ENCODE peak calls at places on chromosomes 16 and 17, in four cellular contexts. One of them, this sample, is unnamed. For H3K4me1, the result is how much of the 10 kb centered on the place peaks cover.

GRCh38 chr17:13204607-13205237 is 186.9 kb upstream of the ELAC2 start:
- DNase-seq in cardiac muscle cell: no peak
- DNase-seq in thoracic aorta: no peak
- DNase-seq in tibial nerve: no peak
- DNase-seq in this sample: no peak

GRCh38 chr17:75371339-75371738 is 34.1 kb downstream of the GRB2 start:
- DNase-seq in tibial nerve: no peak
- DNase-seq in cardiac muscle cell: no peak
- DNase-seq in thoracic aorta: no peak
- DNase-seq in this sample: no peak

GRCh38 chr16:75593825-75594820 is 27.9 kb downstream of the GABARAPL2 start:
- DNase-seq in tibial nerve: no peak
- DNase-seq in thoracic aorta: no peak
- DNase-seq in cardiac muscle cell: peak
- DNase-seq in this sample: no peak

GRCh38 chr17:30788918-30789317 is 35.6 kb downstream of the CRLF3 start:
- DNase-seq in tibial nerve: no peak
- DNase-seq in cardiac muscle cell: no peak
- DNase-seq in thoracic aorta: no peak
- DNase-seq in this sample: no peak

GRCh38 chr17:68686108-68686988 is 85.2 kb upstream of the FAM20A start:
- DNase-seq in cardiac muscle cell: no peak
- DNase-seq in tibial nerve: no peak
- DNase-seq in thoracic aorta: no peak
- DNase-seq in this sample: no peak

GRCh38 chr17:50033316-50033715 is 22.6 kb upstream of the ITGA3 start:
- DNase-seq in thoracic aorta: no peak
- DNase-seq in tibial nerve: no peak
- DNase-seq in cardiac muscle cell: peak
- DNase-seq in this sample: no peak

GRCh38 chr17:3603870-3604259 is 5.3 kb downstream of the TRPV1 start:
- DNase-seq in tibial nerve: no peak
- DNase-seq in cardiac muscle cell: no peak
- DNase-seq in thoracic aorta: no peak
- DNase-seq in this sample: no peak

GRCh38 chr17:2401426-2402221 is 764 bp upstream of the MNT start:
- DNase-seq in thoracic aorta: peak
- DNase-seq in cardiac muscle cell: peak
- DNase-seq in tibial nerve: peak
- DNase-seq in this sample: peak

GRCh38 chr17:77609553-77610517 is 348.7 kb upstream of the TNRC6C start:
- DNase-seq in cardiac muscle cell: no peak
- DNase-seq in tibial nerve: no peak
- DNase-seq in thoracic aorta: no peak
- DNase-seq in this sample: no peak

GRCh38 chr16:82368041-82368440 is 198.0 kb upstream of the MPHOSPH6 start:
- DNase-seq in thoracic aorta: no peak
- DNase-seq in tibial nerve: no peak
- DNase-seq in cardiac muscle cell: peak
- DNase-seq in this sample: peak

GRCh38 chr16:3401719-3402397 is 843 bp downstream of the ZNF174 start:
- DNase-seq in thoracic aorta: no peak
- DNase-seq in cardiac muscle cell: peak
- DNase-seq in tibial nerve: no peak
- DNase-seq in this sample: no peak

GRCh38 chr17:44381810-44382209 is 7.6 kb downstream of the ITGA2B start:
- DNase-seq in thoracic aorta: no peak
- DNase-seq in tibial nerve: no peak
- DNase-seq in cardiac muscle cell: no peak
- DNase-seq in this sample: no peak

GRCh38 chr16:73713817-73714495 is 582.7 kb upstream of the PSMD7 start:
- DNase-seq in thoracic aorta: no peak
- DNase-seq in tibial nerve: no peak
- DNase-seq in cardiac muscle cell: peak
- DNase-seq in this sample: peak

GRCh38 chr16:15509051-15509592 is 74.7 kb downstream of the BMERB1 start:
- DNase-seq in cardiac muscle cell: no peak
- DNase-seq in tibial nerve: no peak
- DNase-seq in thoracic aorta: no peak
- DNase-seq in this sample: no peak

GRCh38 chr16:6021544-6021943 is 923.9 kb upstream of the EEF2KMT start:
- DNase-seq in thoracic aorta: no peak
- DNase-seq in tibial nerve: no peak
- DNase-seq in cardiac muscle cell: no peak
- DNase-seq in this sample: no peak

GRCh38 chr17:27578718-27579085 is 52.3 kb upstream of the LGALS9 start:
- DNase-seq in tibial nerve: no peak
- DNase-seq in cardiac muscle cell: peak
- DNase-seq in thoracic aorta: no peak
- DNase-seq in this sample: peak

GRCh38 chr17:10681866-10682446 is 15.4 kb downstream of the SCO1 start:
- DNase-seq in thoracic aorta: no peak
- DNase-seq in cardiac muscle cell: peak
- DNase-seq in tibial nerve: no peak
- DNase-seq in this sample: no peak

GRCh38 chr16:81524382-81524781 is 79.8 kb downstream of the CMIP start:
- DNase-seq in thoracic aorta: no peak
- DNase-seq in tibial nerve: no peak
- DNase-seq in cardiac muscle cell: no peak
- DNase-seq in this sample: no peak

GRCh38 chr16:72195609-72196008 is 23.7 kb upstream of the PMFBP1 start:
- DNase-seq in thoracic aorta: no peak
- DNase-seq in cardiac muscle cell: no peak
- DNase-seq in tibial nerve: no peak
- DNase-seq in this sample: no peak

GRCh38 chr17:2478446-2478845 is 33.2 kb downstream of the METTL16 start:
- DNase-seq in thoracic aorta: no peak
- DNase-seq in tibial nerve: no peak
- DNase-seq in cardiac muscle cell: no peak
- DNase-seq in this sample: no peak

GRCh38 chr17:16435951-16436886 is 20.8 kb downstream of the TRPV2 start:
- DNase-seq in tibial nerve: no peak
- DNase-seq in thoracic aorta: no peak
- DNase-seq in cardiac muscle cell: no peak
- DNase-seq in this sample: no peak

GRCh38 chr16:71626018-71626857 is at the start of gene MARVELD3:
- DNase-seq in cardiac muscle cell: no peak
- DNase-seq in tibial nerve: no peak
- DNase-seq in thoracic aorta: no peak
- DNase-seq in this sample: peak

GRCh38 chr17:63306855-63307254 is 139.3 kb downstream of the CYB561 start:
- DNase-seq in thoracic aorta: no peak
- DNase-seq in cardiac muscle cell: no peak
- DNase-seq in tibial nerve: no peak
- DNase-seq in this sample: no peak

GRCh38 chr16:29863669-29863984 is 601 bp upstream of the CDIPT start:
- DNase-seq in thoracic aorta: no peak
- DNase-seq in tibial nerve: no peak
- DNase-seq in cardiac muscle cell: no peak
- DNase-seq in this sample: no peak

GRCh38 chr16:14309906-14310305 is 238.8 kb downstream of the MRTFB start:
- DNase-seq in tibial nerve: no peak
- DNase-seq in cardiac muscle cell: no peak
- DNase-seq in thoracic aorta: no peak
- DNase-seq in this sample: no peak
- H3K4me3 ChIP-seq in tibial nerve: no peak
- H3K4me3 ChIP-seq in cardiac muscle cell: no peak
- H3K4me3 ChIP-seq in thoracic aorta: peak
- H3K4me3 ChIP-seq in this sample: no peak

DNA sequence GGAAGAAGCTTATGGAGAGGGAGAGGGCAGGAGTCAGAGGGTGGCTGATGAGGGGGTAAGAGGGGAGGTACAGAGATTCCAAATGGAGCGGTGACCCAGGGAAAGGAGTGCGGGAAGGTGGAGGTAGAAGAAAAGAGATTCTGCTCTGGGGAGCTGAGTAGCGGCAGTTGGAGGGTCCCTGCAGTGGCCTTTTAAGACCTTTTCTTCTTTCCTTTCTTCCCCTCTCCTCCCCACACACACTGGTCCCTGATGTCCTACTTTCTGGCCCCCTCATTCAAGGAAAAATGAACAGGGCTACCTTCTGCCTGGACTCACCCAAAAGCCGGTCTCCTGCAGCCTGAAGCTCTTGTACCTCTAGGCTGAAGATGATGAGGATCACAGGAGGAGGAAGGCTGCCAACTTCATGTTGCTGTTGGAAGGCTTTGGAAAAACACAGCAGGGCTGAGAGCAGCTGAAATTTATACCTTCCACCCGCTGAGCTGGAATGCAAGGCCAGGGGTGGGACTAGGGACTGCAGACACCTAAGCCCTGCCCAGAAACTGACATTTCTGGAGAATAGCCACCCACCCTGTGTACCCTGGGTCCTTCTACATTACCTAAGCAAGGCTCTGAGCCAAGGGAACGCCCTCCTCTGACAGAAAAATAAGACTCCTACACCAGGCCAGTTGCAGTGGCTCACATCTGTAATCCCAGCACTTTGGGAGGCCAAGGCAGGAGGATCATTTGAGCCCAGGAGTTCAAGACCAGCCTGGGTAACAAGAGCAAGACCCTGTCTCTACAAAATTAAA is 9.4 kb upstream of the HEATR6 start:
- DNase-seq in thoracic aorta: no peak
- DNase-seq in tibial nerve: no peak
- DNase-seq in cardiac muscle cell: peak
- DNase-seq in this sample: no peak
- H3K4me1 ChIP-seq in thoracic aorta: under half
- H3K4me1 ChIP-seq in tibial nerve: under half
- H3K4me1 ChIP-seq in cardiac muscle cell: under half
- H3K4me1 ChIP-seq in this sample: under half

DNA sequence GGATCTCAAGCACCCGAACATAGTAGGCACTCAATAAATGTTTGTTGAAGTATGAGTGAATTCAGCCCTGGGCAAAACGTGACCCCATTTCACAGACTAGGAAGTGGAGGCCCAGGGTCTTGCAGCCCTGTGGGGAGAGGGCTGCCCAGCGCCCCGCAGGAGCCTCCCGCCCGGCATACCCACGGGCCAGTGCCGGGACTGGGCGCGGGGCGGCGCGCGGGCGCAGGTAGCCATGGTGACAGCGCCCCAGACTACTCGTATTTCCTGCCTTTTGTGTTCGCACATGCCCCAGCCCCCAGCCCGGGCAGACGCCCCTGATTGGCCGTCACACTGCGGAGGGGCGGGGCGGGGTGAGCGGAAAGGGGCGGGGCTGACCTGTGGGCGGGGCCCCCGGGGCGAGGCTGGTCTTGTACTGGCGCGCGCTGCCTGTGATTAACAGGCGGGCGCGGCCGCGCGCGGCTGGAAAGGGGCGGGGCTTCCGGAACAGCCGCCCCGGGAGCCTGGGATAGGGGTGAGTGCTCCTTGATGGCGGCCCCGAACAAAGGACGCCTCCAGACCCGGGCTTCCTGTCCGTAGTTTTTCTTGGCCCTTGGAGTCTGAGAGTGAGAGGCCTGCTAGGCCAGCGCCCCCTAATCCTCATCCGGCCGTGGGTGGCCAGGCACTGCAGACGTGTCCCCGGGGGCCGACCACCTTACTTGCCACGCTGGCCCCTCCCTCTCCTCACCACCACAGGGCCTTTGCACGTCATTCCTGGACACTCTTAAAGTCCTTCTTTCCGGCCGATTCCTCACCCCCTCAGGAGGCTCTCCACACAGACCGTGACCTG is 71.0 kb downstream of the RAI1 start:
- DNase-seq in cardiac muscle cell: peak
- DNase-seq in tibial nerve: peak
- DNase-seq in thoracic aorta: peak
- DNase-seq in this sample: peak
- H3K4me3 ChIP-seq in cardiac muscle cell: no peak
- H3K4me3 ChIP-seq in tibial nerve: peak
- H3K4me3 ChIP-seq in thoracic aorta: peak
- H3K4me3 ChIP-seq in this sample: peak

GRCh38 chr17:67635688-67636087 is 82.0 kb upstream of the NOL11 start:
- DNase-seq in thoracic aorta: no peak
- DNase-seq in tibial nerve: no peak
- DNase-seq in cardiac muscle cell: peak
- DNase-seq in this sample: no peak
- H3K4me1 ChIP-seq in thoracic aorta: under half
- H3K4me1 ChIP-seq in tibial nerve: under half
- H3K4me1 ChIP-seq in cardiac muscle cell: under half
- H3K4me1 ChIP-seq in this sample: under half

DNA sequence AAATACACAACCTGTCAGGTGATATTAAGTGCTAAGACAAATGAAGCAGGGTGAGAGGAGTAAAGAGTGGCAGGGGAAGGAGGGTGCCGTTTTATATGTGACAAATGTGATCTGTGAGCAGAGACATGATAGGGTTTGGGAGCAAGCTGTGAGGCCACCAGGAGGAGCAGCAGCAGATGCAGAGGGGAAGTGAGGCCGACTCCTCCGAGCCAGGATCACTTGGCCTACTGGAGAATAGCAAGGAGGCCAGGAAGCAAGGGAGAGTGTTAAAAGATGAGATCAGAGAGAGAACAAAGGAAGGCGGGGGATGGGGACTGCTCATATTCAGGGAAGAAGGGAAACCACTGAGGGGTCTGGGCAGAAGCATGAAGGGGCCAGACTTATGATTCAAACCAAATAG is 129.4 kb downstream of the TANGO6 start:
- DNase-seq in cardiac muscle cell: peak
- DNase-seq in thoracic aorta: no peak
- DNase-seq in tibial nerve: no peak
- DNase-seq in this sample: no peak
- H3K4me3 ChIP-seq in cardiac muscle cell: no peak
- H3K4me3 ChIP-seq in thoracic aorta: no peak
- H3K4me3 ChIP-seq in tibial nerve: no peak
- H3K4me3 ChIP-seq in this sample: no peak

DNA sequence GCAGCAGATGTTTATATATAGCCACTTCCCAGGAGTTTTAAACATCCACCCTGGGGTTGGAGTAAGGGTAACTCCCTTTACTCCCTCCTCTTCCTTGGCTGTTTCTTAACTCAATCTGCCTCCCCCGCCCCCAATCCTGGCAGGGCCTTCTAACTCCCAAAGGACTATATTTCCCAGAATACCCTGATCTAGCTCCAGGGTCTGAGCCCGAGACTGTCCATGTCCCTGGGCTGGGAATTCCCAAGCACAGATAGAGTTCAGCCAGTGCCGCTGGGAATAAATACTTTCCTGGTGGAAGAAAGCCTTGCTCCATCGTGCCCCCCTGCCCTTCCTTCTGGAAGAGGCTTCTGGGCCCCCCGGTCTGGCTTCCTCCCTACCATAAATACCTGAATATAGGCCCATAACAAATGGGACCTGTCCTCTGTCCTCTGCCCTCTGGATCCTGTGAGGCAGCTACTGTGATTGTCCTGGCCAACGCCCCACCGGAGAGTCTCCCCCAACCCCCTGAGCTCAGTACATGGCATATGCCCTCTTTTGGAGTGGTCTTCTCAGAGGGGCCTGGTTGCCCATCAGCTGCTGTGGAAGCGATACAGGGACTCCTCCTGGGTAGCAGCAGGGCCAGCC is 10.2 kb downstream of the BAHCC1 start:
- DNase-seq in thoracic aorta: peak
- DNase-seq in tibial nerve: no peak
- DNase-seq in cardiac muscle cell: peak
- DNase-seq in this sample: peak
- H3K4me1 ChIP-seq in thoracic aorta: under half
- H3K4me1 ChIP-seq in tibial nerve: under half
- H3K4me1 ChIP-seq in cardiac muscle cell: half or more
- H3K4me1 ChIP-seq in this sample: under half